ENCODE peak calls at places on chromosomes 16 and 17, in six cellular contexts. L is ascending aorta; W is heart left ventricle; C is OCI-LY7; M is upper lobe of right lung; Z is CD8-positive, alpha-beta memory T cell. E is an unnamed sample.

GRCh38 chr17:80252871-80253270 is 7.8 kb upstream of the RNF213 start:
- DNase-seq in M (peak; percentile 90), L (no peak), W (no peak), Z (peak; percentile 76), C (peak; percentile 84), E (peak; percentile 78)

GRCh38 chr17:78879679-78880186 is 23.3 kb downstream of the CEP295NL start:
- DNase-seq in W (peak; percentile 89), Z (no peak), C (no peak), M (peak; percentile 76), L (no peak), E (no peak)

GRCh38 chr16:73405851-73406250 is 357.9 kb upstream of the ZFHX3 start:
- DNase-seq in C (no peak), Z (no peak), L (no peak), W (no peak), M (no peak), E (no peak)

GRCh38 chr17:63573634-63574033 is 23.4 kb downstream of the DCAF7 start:
- DNase-seq in C (no peak), Z (no peak), M (no peak), W (no peak), L (no peak), E (no peak)

GRCh38 chr16:69314534-69314933 is 3.4 kb downstream of the VPS4A start:
- DNase-seq in L (no peak), W (no peak), M (no peak), Z (no peak), C (no peak), E (no peak)

GRCh38 chr17:45338023-45338781 is 21.4 kb upstream of the MAP3K14 start:
- DNase-seq in M (peak; percentile 64), Z (no peak), W (no peak), C (no peak), L (no peak), E (no peak)

GRCh38 chr17:57666198-57666870 is 78.8 kb downstream of the CCDC182 start:
- DNase-seq in M (peak; percentile 13), L (no peak), W (no peak), Z (no peak), C (peak; percentile 39), E (no peak)

GRCh38 chr17:8131844-8132441 is 8.0 kb upstream of the HES7 start:
- DNase-seq in M (no peak), C (no peak), Z (no peak), L (no peak), W (no peak), E (no peak)

GRCh38 chr16:65745-66144 is 6.7 kb downstream of the RHBDF1 start:
- DNase-seq in Z (peak; percentile 71), W (peak; percentile 92), M (peak; percentile 92), L (no peak), C (peak; percentile 80), E (peak; percentile 86)

GRCh38 chr17:42598905-42599304 is 10.3 kb downstream of the RETREG3 start:
- DNase-seq in M (peak; percentile 57), W (no peak), Z (no peak), L (no peak), C (no peak), E (no peak)

GRCh38 chr16:12095275-12096161 is 119.0 kb downstream of the SNX29 start:
- DNase-seq in C (peak; percentile 79), W (peak; percentile 80), Z (peak; percentile 34), M (peak; percentile 82), L (no peak), E (peak; percentile 59)

GRCh38 chr17:80855968-80856862 is 135.4 kb upstream of the CHMP6 start:
- DNase-seq in Z (peak; percentile 21), C (no peak), W (no peak), L (peak; percentile 70), M (no peak), E (peak; percentile 55)

GRCh38 chr16:89575247-89576172 is at the start of gene CPNE7:
- DNase-seq in L (no peak), Z (no peak), W (no peak), C (no peak), M (no peak), E (no peak)

GRCh38 chr17:29732613-29733012 is 109.9 kb upstream of the CORO6 start:
- DNase-seq in C (no peak), W (no peak), M (no peak), Z (no peak), L (no peak), E (no peak)

GRCh38 chr17:17970699-17971430 is 1.3 kb downstream of the TOM1L2 start:
- DNase-seq in W (no peak), L (no peak), Z (no peak), M (no peak), C (no peak), E (no peak)

GRCh38 chr17:27666831-27667560 is 36.0 kb downstream of the LGALS9 start:
- DNase-seq in W (no peak), M (peak; percentile 49), C (no peak), Z (no peak), L (no peak), E (no peak)

GRCh38 chr17:73586921-73587680 is 57.1 kb downstream of the SDK2 start:
- DNase-seq in Z (no peak), W (peak; percentile 66), C (peak; percentile 78), L (no peak), M (no peak), E (no peak)

GRCh38 chr17:14409292-14409691 is 108.4 kb downstream of the HS3ST3B1 start:
- DNase-seq in Z (no peak), C (no peak), L (no peak), W (no peak), M (no peak), E (no peak)

GRCh38 chr17:14407541-14407940 is 106.7 kb downstream of the HS3ST3B1 start:
- DNase-seq in C (no peak), W (no peak), L (no peak), M (no peak), Z (no peak), E (no peak)

GRCh38 chr17:14405189-14405588 is 104.3 kb downstream of the HS3ST3B1 start:
- DNase-seq in C (no peak), W (no peak), Z (no peak), M (no peak), L (no peak), E (no peak)
- H3K9me3 ChIP-seq in C (peaks cover 6% of the 10 kb centered on the region), W (no peaks in the 10 kb centered on the region), Z (no peaks in the 10 kb centered on the region), M (no peaks in the 10 kb centered on the region), L (no peaks in the 10 kb centered on the region), E (no peaks in the 10 kb centered on the region)

DNA sequence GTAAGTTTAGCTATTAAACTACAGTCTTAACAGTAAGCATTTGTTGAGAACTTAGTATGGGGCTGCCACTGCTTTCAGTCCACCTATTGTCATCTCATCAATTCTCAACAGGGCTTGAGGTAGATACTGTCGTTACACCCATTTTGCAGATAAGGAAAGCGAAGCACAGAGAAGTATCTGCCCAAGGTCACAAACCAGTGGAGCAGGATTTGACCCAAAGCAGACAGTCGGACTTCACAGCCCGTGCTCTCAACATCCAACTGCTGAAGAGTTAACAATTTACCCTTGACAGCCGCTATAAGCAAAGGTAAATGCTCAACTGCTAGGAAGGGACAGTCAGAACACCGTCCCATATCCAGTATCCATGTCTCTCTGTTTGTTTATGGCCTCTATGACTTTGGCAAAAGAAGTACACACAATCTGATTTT is 1.3 kb downstream of the SIAH1 start:
- DNase-seq in Z (no peak), L (no peak), M (no peak), W (no peak), C (peak; percentile 27), E (no peak)
- H3K9me3 ChIP-seq in Z (no peaks in the 10 kb centered on the region), L (no peaks in the 10 kb centered on the region), M (no peaks in the 10 kb centered on the region), W (no peaks in the 10 kb centered on the region), C (no peaks in the 10 kb centered on the region), E (no peaks in the 10 kb centered on the region)

DNA sequence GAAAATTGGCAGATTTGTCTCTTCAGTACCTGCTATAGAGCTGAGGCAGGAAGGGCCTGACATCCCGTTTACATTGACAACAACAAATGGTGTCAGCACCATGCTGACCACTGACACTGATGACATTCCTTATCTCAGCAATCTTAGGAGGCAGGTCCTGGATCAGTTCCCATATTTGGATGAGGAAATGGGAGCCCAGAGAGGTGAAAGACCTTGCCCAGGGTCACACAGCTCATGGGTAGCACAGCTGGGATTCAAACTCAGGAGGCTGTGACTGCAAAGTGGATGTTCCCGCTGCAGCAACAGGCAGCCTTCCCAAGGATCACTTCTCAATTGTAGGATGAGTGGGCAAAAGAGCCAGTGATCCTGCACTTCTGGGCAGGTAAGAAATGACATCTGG is 30.5 kb upstream of the CACNG4 start:
- DNase-seq in L (no peak), W (no peak), C (no peak), Z (no peak), M (peak; percentile 16), E (no peak)
- H3K9me3 ChIP-seq in L (no peaks in the 10 kb centered on the region), W (no peaks in the 10 kb centered on the region), C (no peaks in the 10 kb centered on the region), Z (no peaks in the 10 kb centered on the region), M (no peaks in the 10 kb centered on the region), E (no peaks in the 10 kb centered on the region)

DNA sequence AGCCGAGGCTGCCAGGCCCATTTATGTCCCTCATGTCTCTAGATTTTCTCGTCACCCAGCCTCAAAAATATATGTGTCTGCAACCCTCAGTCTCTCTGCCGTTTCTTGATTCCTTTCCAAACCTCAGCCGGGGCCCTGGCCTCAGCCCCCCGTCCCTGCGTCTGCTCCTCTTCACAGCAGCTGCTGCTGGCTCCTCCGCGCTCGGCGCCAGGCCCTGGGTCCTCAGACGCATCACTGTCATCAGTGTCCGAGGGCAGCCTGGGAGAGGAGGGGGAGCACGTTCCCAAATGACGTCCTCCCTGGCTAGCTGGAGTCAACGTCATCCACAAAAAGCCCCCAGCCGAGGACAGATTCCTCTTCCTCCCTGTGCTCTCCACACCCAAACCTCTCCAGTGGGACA is 2.3 kb downstream of the TSR3 start:
- DNase-seq in C (no peak), L (no peak), W (no peak), Z (no peak), M (no peak), E (no peak)
- H3K9me3 ChIP-seq in C (no peaks in the 10 kb centered on the region), L (no peaks in the 10 kb centered on the region), W (no peaks in the 10 kb centered on the region), Z (no peaks in the 10 kb centered on the region), M (no peaks in the 10 kb centered on the region), E (no peaks in the 10 kb centered on the region)

DNA sequence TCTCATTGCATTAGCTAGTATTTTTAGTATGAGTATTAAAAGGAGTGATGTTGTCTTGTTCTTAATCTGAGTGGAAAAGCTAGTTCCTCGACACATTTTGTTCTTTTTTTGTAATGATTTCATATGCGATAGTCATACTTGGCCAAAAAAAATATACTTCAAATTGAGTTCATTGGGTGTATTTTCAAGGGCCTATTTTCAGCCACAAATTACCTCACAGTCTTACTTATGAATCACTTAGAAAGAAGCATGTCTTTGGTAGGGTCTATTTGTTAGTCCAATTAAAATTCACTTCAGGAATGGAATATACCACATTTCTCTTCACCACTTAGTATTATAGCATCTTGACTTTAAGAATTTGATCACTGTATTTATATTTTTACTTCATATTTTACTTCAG is 337.2 kb downstream of the CDH11 start:
- DNase-seq in M (no peak), C (no peak), L (no peak), Z (no peak), W (no peak), E (no peak)
- H3K9me3 ChIP-seq in M (no peaks in the 10 kb centered on the region), C (no peaks in the 10 kb centered on the region), L (no peaks in the 10 kb centered on the region), Z (no peaks in the 10 kb centered on the region), W (no peaks in the 10 kb centered on the region), E (no peaks in the 10 kb centered on the region)

DNA sequence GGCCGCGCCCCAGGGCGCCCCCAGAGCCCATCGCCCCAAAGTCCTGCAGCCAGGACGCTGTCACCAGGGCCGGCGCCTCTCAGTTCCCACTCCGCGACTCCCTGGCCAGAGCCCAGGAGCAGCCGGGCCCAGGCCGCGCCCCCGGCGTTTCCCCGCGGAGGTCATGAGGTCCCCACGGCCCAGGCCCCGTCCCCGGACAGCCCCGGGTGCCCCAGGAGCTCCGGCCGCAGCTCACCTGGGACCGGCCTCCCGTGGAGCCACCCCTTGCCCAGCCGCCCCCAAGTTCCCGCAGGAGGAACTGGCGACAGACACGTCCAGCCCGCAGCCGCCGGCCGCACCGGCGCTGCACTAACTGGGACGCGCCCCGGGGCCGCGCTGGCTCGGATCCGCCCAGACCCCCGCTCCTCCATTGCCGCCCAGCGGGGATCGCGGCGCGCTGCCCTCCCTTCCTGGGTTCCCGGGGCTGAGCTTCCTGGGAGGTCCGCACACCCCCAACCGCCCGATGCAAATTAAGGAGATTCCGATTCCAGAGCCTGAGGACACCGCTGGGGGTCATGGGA is 9.7 kb downstream of the AHSP start:
- DNase-seq in M (peak; percentile 74), L (no peak), Z (no peak), C (no peak), W (no peak), E (no peak)
- H3K9me3 ChIP-seq in M (no peaks in the 10 kb centered on the region), L (no peaks in the 10 kb centered on the region), Z (peaks cover under 1% of the 10 kb centered on the region), C (no peaks in the 10 kb centered on the region), W (no peaks in the 10 kb centered on the region), E (no peaks in the 10 kb centered on the region)

E was measured in T-helper 17 cell.